ENCODE peak calls at places on chromosomes 11 and 22, in five cellular contexts. D, S, W, K and U are unnamed samples. For H3K9me3, the result is how much of the 10 kb centered on the place peaks cover.

GRCh38 chr11:5626191-5626590 is 1.4 kb downstream of the TRIM34 start:
- DNase-seq in D (no peak), W (no peak), S (no peak), K (no peak), U (no peak)

GRCh38 chr22:30777589-30777988 is 82.9 kb downstream of the OSBP2 start:
- DNase-seq in D (no peak), W (no peak), K (no peak), S (peak), U (no peak)

GRCh38 chr11:116654526-116654925 is 118.3 kb downstream of the BUD13 start:
- DNase-seq in S (no peak), W (no peak), D (no peak), K (no peak), U (no peak)

GRCh38 chr11:16596231-16596630 is 142.2 kb upstream of the C11orf58 start:
- DNase-seq in S (no peak), K (no peak), D (no peak), W (no peak), U (no peak)

GRCh38 chr11:95230054-95231034 is 658 bp downstream of the SESN3 start:
- DNase-seq in W (peak), D (no peak), S (no peak), K (no peak), U (peak)

GRCh38 chr11:10454902-10455631 is at the start of gene AMPD3:
- DNase-seq in W (peak), K (peak), D (no peak), S (peak), U (peak)

GRCh38 chr11:32213223-32213622 is 122.3 kb downstream of the RCN1 start:
- DNase-seq in D (no peak), W (no peak), S (no peak), K (peak), U (no peak)

GRCh38 chr11:60265373-60266214 is 14.9 kb upstream of the MS4A4A start:
- DNase-seq in S (peak), W (no peak), K (peak), D (no peak), U (no peak)

GRCh38 chr11:132186699-132187098 is 816.3 kb downstream of the NTM start:
- DNase-seq in D (no peak), K (no peak), W (no peak), S (peak), U (no peak)

GRCh38 chr11:102552447-102553200 is 22.1 kb upstream of the MMP7 start:
- DNase-seq in W (no peak), S (no peak), K (peak), D (peak), U (no peak)

GRCh38 chr22:37664249-37665101 is 6.0 kb downstream of the PDXP start:
- DNase-seq in S (no peak), D (no peak), W (no peak), K (no peak), U (no peak)

GRCh38 chr11:45620243-45620642 is 45.2 kb downstream of the CHST1 start:
- DNase-seq in W (no peak), D (no peak), S (no peak), K (no peak), U (no peak)

GRCh38 chr11:125494601-125494986 is 1.5 kb downstream of the FEZ1 start:
- DNase-seq in S (no peak), W (no peak), D (no peak), K (no peak), U (peak)

GRCh38 chr22:26751217-26751616 is 93.8 kb downstream of the MIAT start:
- DNase-seq in W (no peak), K (peak), S (no peak), D (no peak), U (no peak)

GRCh38 chr22:27573992-27574391 is 227.6 kb downstream of the MN1 start:
- DNase-seq in D (no peak), S (no peak), K (no peak), W (no peak), U (no peak)

GRCh38 chr11:7673724-7674434 is 579 bp upstream of the CYB5R2 start:
- DNase-seq in S (peak), K (no peak), W (peak), D (peak), U (peak)

GRCh38 chr11:41978951-41979350 is 519.5 kb upstream of the LRRC4C start:
- DNase-seq in S (no peak), K (no peak), W (no peak), D (no peak), U (no peak)
- H3K9me3 ChIP-seq in S (under half), K (under half), W (under half), D (under half), U (under half)

DNA sequence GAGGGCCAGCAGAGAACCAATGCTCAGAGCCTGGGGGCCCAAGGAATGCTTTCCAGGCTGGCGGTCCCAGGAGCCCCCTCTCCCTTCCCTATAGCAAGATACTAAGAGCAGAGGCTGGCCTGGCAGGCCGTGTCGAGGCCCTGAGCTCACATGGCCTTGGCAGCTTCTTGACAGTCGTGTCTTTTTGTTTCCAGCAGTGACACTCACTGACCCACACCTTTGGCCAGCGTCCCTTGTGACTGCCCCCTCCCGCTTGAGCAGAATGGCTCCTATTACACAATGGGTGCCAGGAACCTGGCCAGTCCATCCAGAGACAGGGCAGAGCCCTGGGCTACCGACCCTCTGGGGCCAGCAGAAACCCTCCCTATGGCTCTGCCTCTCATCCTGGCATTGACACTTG is 6.4 kb upstream of the CCND1 start:
- DNase-seq in D (no peak), S (no peak), K (no peak), W (peak), U (no peak)
- TF ChIP-seq EP300 in D (no peak), S (no peak), K (no peak), W (no peak), U (no peak)

GRCh38 chr22:20448630-20449029 is 11.0 kb upstream of the SCARF2 start:
- DNase-seq in D (no peak), S (no peak), K (no peak), W (no peak), U (no peak)

GRCh38 chr22:20449819-20450550 is 12.4 kb upstream of the SCARF2 start:
- DNase-seq in D (no peak), K (no peak), W (no peak), S (no peak), U (no peak)

GRCh38 chr22:20444325-20444724 is 6.7 kb upstream of the SCARF2 start:
- DNase-seq in D (no peak), S (no peak), W (no peak), K (no peak), U (peak)

GRCh38 chr22:20442485-20443284 is 5.1 kb upstream of the SCARF2 start:
- DNase-seq in W (no peak), K (no peak), S (no peak), D (no peak), U (no peak)

GRCh38 chr22:20446383-20446970 is 8.9 kb upstream of the SCARF2 start:
- DNase-seq in S (no peak), D (no peak), W (no peak), K (no peak), U (peak)
- H3K27ac ChIP-seq in S (no peak), D (no peak), W (no peak), K (no peak), U (no peak)

DNA sequence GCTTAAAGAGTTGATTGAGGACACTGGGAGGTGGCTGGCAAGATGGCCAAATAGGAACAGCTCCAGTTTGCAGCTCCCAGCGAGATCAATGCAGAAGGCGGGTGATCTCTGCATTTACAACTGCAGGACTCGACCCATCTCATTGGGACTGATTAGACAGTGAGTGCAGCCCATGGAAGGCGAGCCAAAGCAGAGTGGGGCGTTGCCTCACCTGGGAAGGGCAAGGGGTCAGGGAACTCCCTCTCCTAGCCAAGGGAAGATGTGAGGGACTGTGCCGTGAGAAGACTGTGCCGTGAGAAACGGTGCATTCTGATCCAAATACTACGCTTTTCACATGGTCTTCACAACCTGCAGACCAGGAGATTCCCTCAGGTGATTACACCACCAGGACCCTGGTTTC is 36.4 kb downstream of the ARHGAP32 start:
- DNase-seq in K (no peak), S (no peak), W (no peak), D (no peak), U (no peak)
- H3K9me3 ChIP-seq in K (under half), S (under half), W (under half), D (under half), U (under half)

GRCh38 chr11:68942751-68943271 is 38.0 kb downstream of the MRGPRD start:
- DNase-seq in S (no peak), K (no peak), W (peak), D (no peak), U (no peak)
- TF ChIP-seq EP300 in S (no peak), K (no peak), W (peak), D (peak), U (no peak)

GRCh38 chr11:57407010-57407409 is 16.6 kb upstream of the PRG2 start:
- DNase-seq in K (no peak), D (no peak), S (no peak), W (no peak), U (no peak)
- H3K27ac ChIP-seq in K (no peak), D (peak), S (no peak), W (no peak), U (no peak)

GRCh38 chr22:47269689-47270088 is 507.2 kb downstream of the TBC1D22A start:
- DNase-seq in D (no peak), S (no peak), K (no peak), W (no peak), U (no peak)
- H3K9me3 ChIP-seq in D (under half), S (under half), K (under half), W (under half), U (under half)